ENCODE peak calls at places on chromosomes 11 and 22, in nine cellular contexts. G is WTC11, K is fibroblast of the aortic adventitia, M is RWPE1, J is HCEC 1CT, I is foreskin fibroblast, L is substantia nigra, C is K562, A is GM23248. Y is an unnamed sample.

GRCh38 chr11:122045181-122045586 is 70.8 kb downstream of the BLID start:
- DNase-seq in G (no peak), K (peak; percentile 92), M (peak; percentile 80), J (peak; percentile 93), I (peak; percentile 78), L (no peak), C (no peak), A (peak; percentile 85), Y (no peak)

GRCh38 chr22:43642807-43643206 is 169.3 kb downstream of the EFCAB6 start:
- DNase-seq in G (no peak), K (no peak), M (no peak), J (no peak), I (no peak), L (no peak), C (no peak), A (no peak), Y (no peak)

GRCh38 chr11:118436639-118437045 is 350 bp downstream of the KMT2A start:
- DNase-seq in G (peak; percentile 23), K (no peak), M (peak; percentile 37), J (peak; percentile 13), I (no peak), L (no peak), C (peak; percentile 43), A (peak; percentile 69), Y (no peak)

GRCh38 chr22:28627791-28628190 is 51.8 kb downstream of the TTC28 start:
- DNase-seq in G (no peak), K (no peak), M (no peak), J (no peak), I (no peak), L (no peak), C (no peak), A (no peak), Y (no peak)

GRCh38 chr11:64121637-64122410 is 44.1 kb downstream of the MACROD1 start:
- DNase-seq in G (no peak), K (peak; percentile 64), M (peak; percentile 54), J (peak; percentile 88), I (peak; percentile 45), L (no peak), C (no peak), A (peak; percentile 61), Y (no peak)

GRCh38 chr11:130522284-130522961 is 74.0 kb downstream of the ADAMTS15 start:
- DNase-seq in G (peak; percentile 68), K (peak; percentile 96), M (peak; percentile 90), J (peak; percentile 81), I (peak; percentile 89), L (peak; percentile 43), C (peak; percentile 80), A (peak; percentile 97), Y (peak; percentile 89)

GRCh38 chr11:121451982-121452608 is at the start of gene SORL1:
- DNase-seq in G (peak; percentile 89), K (peak; percentile 22), M (peak; percentile 58), J (peak; percentile 3), I (peak; percentile 42), L (peak; percentile 77), C (peak; percentile 19), A (peak; percentile 82), Y (peak; percentile 91)

GRCh38 chr22:30169002-30169401 is 77.6 kb downstream of the LIF start:
- DNase-seq in G (no peak), K (no peak), M (no peak), J (no peak), I (no peak), L (no peak), C (no peak), A (no peak), Y (no peak)

GRCh38 chr11:113189909-113190667 is 124.3 kb upstream of the TTC12 start:
- DNase-seq in G (no peak), K (peak; percentile 85), M (peak; percentile 88), J (peak; percentile 95), I (peak; percentile 99), L (no peak), C (peak; percentile 67), A (peak; percentile 92), Y (no peak)

GRCh38 chr22:36339171-36340065 is 48.3 kb downstream of the MYH9 start:
- DNase-seq in G (no peak), K (peak; percentile 77), M (no peak), J (no peak), I (peak; percentile 76), L (no peak), C (no peak), A (peak; percentile 93), Y (no peak)

GRCh38 chr11:64959498-64959897 is 12.4 kb downstream of the MAJIN start:
- DNase-seq in G (no peak), K (no peak), M (no peak), J (no peak), I (no peak), L (no peak), C (no peak), A (peak; percentile 53), Y (no peak)

GRCh38 chr22:30605449-30606110 is 1.4 kb upstream of the TCN2 start:
- DNase-seq in G (peak; percentile 59), K (peak; percentile 45), M (peak; percentile 24), J (peak; percentile 58), I (peak; percentile 21), L (peak; percentile 25), C (peak; percentile 77), A (peak; percentile 68), Y (peak; percentile 54)

GRCh38 chr11:57126766-57127400 is 54.9 kb upstream of the LRRC55 start:
- DNase-seq in G (no peak), K (no peak), M (no peak), J (no peak), I (no peak), L (no peak), C (peak; percentile 88), A (no peak), Y (no peak)

GRCh38 chr11:65613091-65613928 is 711 bp downstream of the MAP3K11 start:
- DNase-seq in G (no peak), K (no peak), M (no peak), J (no peak), I (no peak), L (peak; percentile 71), C (no peak), A (peak; percentile 52), Y (no peak)

GRCh38 chr11:130876100-130876499 is 40.2 kb downstream of the SNX19 start:
- DNase-seq in G (no peak), K (no peak), M (no peak), J (no peak), I (no peak), L (no peak), C (no peak), A (no peak), Y (no peak)

GRCh38 chr22:20083157-20083890 is 3.3 kb downstream of the DGCR8 start:
- DNase-seq in G (no peak), K (no peak), M (no peak), J (no peak), I (no peak), L (no peak), C (peak; percentile 47), A (no peak), Y (no peak)

GRCh38 chr11:78080084-78080817 is 589 bp upstream of the NDUFC2 start:
- DNase-seq in G (no peak), K (no peak), M (no peak), J (no peak), I (no peak), L (no peak), C (peak; percentile 43), A (no peak), Y (no peak)

GRCh38 chr11:134759855-134760254 is 347.8 kb upstream of the B3GAT1 start:
- DNase-seq in G (no peak), K (no peak), M (no peak), J (no peak), I (no peak), L (no peak), C (no peak), A (no peak), Y (no peak)

GRCh38 chr11:12027844-12028243 is 19.4 kb upstream of the DKK3 start:
- DNase-seq in G (no peak), K (no peak), M (no peak), J (no peak), I (no peak), L (no peak), C (no peak), A (no peak), Y (no peak)

GRCh38 chr22:47316020-47316419 is 553.6 kb downstream of the TBC1D22A start:
- DNase-seq in G (no peak), K (no peak), M (no peak), J (no peak), I (no peak), L (no peak), C (no peak), A (no peak), Y (no peak)

GRCh38 chr22:48920776-48921241 is 906.9 kb downstream of the BRD1 start:
- DNase-seq in G (no peak), K (no peak), M (no peak), J (no peak), I (no peak), L (peak; percentile 76), C (no peak), A (no peak), Y (no peak)

GRCh38 chr11:68329993-68330699 is 17.8 kb downstream of the LRP5 start:
- DNase-seq in G (no peak), K (no peak), M (no peak), J (no peak), I (no peak), L (no peak), C (no peak), A (peak; percentile 30), Y (no peak)

GRCh38 chr11:116224154-116224888 is 548.5 kb downstream of the BUD13 start:
- DNase-seq in G (peak; percentile 63), K (peak; percentile 29), M (peak; percentile 41), J (no peak), I (no peak), L (peak; percentile 40), C (peak; percentile 46), A (peak; percentile 55), Y (peak; percentile 67)

GRCh38 chr11:1741741-1742140 is 8.7 kb downstream of the IFITM10 start:
- DNase-seq in G (no peak), K (no peak), M (no peak), J (no peak), I (no peak), L (no peak), C (no peak), A (no peak), Y (no peak)

GRCh38 chr22:47320560-47320959 is 558.1 kb downstream of the TBC1D22A start:
- DNase-seq in G (no peak), K (no peak), M (no peak), J (no peak), I (no peak), L (no peak), C (no peak), A (no peak), Y (no peak)

GRCh38 chr11:10618490-10618889 is 50.0 kb upstream of the LYVE1 start:
- DNase-seq in G (no peak), K (no peak), M (no peak), J (no peak), I (peak; percentile 9), L (no peak), C (no peak), A (no peak), Y (no peak)

GRCh38 chr11:129090056-129090455 is 102.1 kb downstream of the ARHGAP32 start:
- DNase-seq in G (no peak), K (peak; percentile 49), M (no peak), J (peak; percentile 26), I (no peak), L (no peak), C (no peak), A (peak; percentile 26), Y (no peak)

GRCh38 chr22:44459041-44459440 is 39.0 kb downstream of the RTL6 start:
- DNase-seq in G (no peak), K (no peak), M (no peak), J (no peak), I (no peak), L (no peak), C (no peak), A (no peak), Y (no peak)

GRCh38 chr11:67278135-67278938 is 10.8 kb upstream of the ANKRD13D start:
- DNase-seq in G (no peak), K (no peak), M (no peak), J (no peak), I (no peak), L (no peak), C (no peak), A (no peak), Y (no peak)

GRCh38 chr22:50622723-50623327 is 5.1 kb downstream of the ARSA start:
- DNase-seq in G (no peak), K (no peak), M (no peak), J (no peak), I (no peak), L (no peak), C (no peak), A (no peak), Y (no peak)

GRCh38 chr11:8686325-8686724 is 3.7 kb downstream of the RPL27A start:
- DNase-seq in G (no peak), K (no peak), M (no peak), J (no peak), I (no peak), L (no peak), C (no peak), A (no peak), Y (no peak)